ENCODE peak calls at places on chromosomes 6 and 20, in six cellular contexts. X is GM13977; Q is iris pigment epithelial cell; H is stimulated activated CD4-positive, alpha-beta T cell treated with anti-CD3 and anti-CD28 coated beads, TNF-alpha, amount 100 ng/mL, for 1 hour; J is Daoy; U is CD4-positive, alpha-beta T cell. C is an unnamed sample.

GRCh38 chr6:139597781-139598368 is 223.4 kb upstream of the CITED2 start:
- DNase-seq in X (no peak), Q (peak), H (no peak), J (peak), U (no peak), C (no peak)

GRCh38 chr6:99458319-99458718 is 33.2 kb upstream of the PNISR start:
- DNase-seq in X (no peak), Q (peak), H (no peak), J (peak), U (no peak), C (peak)

GRCh38 chr6:10721850-10722569 is 860 bp upstream of the TMEM14C start:
- DNase-seq in X (no peak), Q (no peak), H (no peak), J (no peak), U (no peak), C (no peak)

GRCh38 chr6:84671188-84671587 is 93.2 kb downstream of the TBX18 start:
- DNase-seq in X (no peak), Q (no peak), H (no peak), J (no peak), U (no peak), C (no peak)

GRCh38 chr6:22045261-22045912 is 251.4 kb downstream of the PRL start:
- DNase-seq in X (no peak), Q (no peak), H (no peak), J (no peak), U (no peak), C (no peak)

GRCh38 chr6:166742981-166743380 is 115.9 kb upstream of the RPS6KA2 start:
- DNase-seq in X (no peak), Q (no peak), H (no peak), J (no peak), U (no peak), C (no peak)

GRCh38 chr6:218153-219018 is 73.9 kb upstream of the DUSP22 start:
- DNase-seq in X (peak), Q (no peak), H (no peak), J (no peak), U (no peak), C (no peak)

GRCh38 chr20:8050117-8050837 is 30.7 kb upstream of the TMX4 start:
- DNase-seq in X (no peak), Q (no peak), H (no peak), J (no peak), U (no peak), C (no peak)

GRCh38 chr6:31379850-31380249 is 22.9 kb upstream of the HLA-B start:
- DNase-seq in X (no peak), Q (no peak), H (no peak), J (peak), U (no peak), C (no peak)

GRCh38 chr20:10672579-10673127 is 1.1 kb downstream of the JAG1 start:
- DNase-seq in X (peak), Q (peak), H (no peak), J (peak), U (no peak), C (no peak)

GRCh38 chr6:14417377-14417776 is 299.8 kb downstream of the CD83 start:
- DNase-seq in X (no peak), Q (no peak), H (no peak), J (peak), U (no peak), C (no peak)

GRCh38 chr6:324729-325125 is 32.4 kb downstream of the DUSP22 start:
- DNase-seq in X (no peak), Q (no peak), H (no peak), J (no peak), U (no peak), C (no peak)

GRCh38 chr6:33965766-33966165 is 162.0 kb upstream of the MLN start:
- DNase-seq in X (no peak), Q (no peak), H (no peak), J (no peak), U (no peak), C (no peak)

C was measured in NCI-H1694 treated with DMSO at 0.1 percent for 48 hours.